ENCODE peak calls at places on chromosomes 7 and 10, in five cellular contexts. Z, E, L, J and P are unnamed samples.
A peak's percentile ranks its signal among the peaks of the same experiment; 100 is the strongest.

GRCh38 chr10:17179002-17179401 is 22.5 kb downstream of the TRDMT1 start:
- DNase-seq in J (peak; percentile 17), Z (no peak), L (no peak), E (no peak), P (no peak)

GRCh38 chr10:116272497-116273221 is at the start of gene GFRA1:
- DNase-seq in L (peak; percentile 38), Z (no peak), E (peak; percentile 70), J (peak; percentile 27), P (no peak)

GRCh38 chr7:19557726-19558470 is 150.9 kb downstream of the POLR1F start:
- DNase-seq in Z (no peak), E (no peak), L (no peak), J (no peak), P (no peak)

GRCh38 chr10:87177-88080 is 38.3 kb upstream of the TUBB8 start:
- DNase-seq in Z (no peak), L (no peak), J (no peak), E (no peak), P (no peak)

GRCh38 chr7:45982912-45983719 is 62.0 kb upstream of the IGFBP3 start:
- DNase-seq in Z (no peak), L (no peak), J (no peak), E (no peak), P (no peak)

GRCh38 chr10:114515515-114515914 is 111.2 kb upstream of the AFAP1L2 start:
- DNase-seq in J (no peak), Z (no peak), L (no peak), E (no peak), P (no peak)

GRCh38 chr10:19592276-19592675 is 224.0 kb upstream of the PLXDC2 start:
- DNase-seq in L (no peak), J (no peak), Z (no peak), E (no peak), P (no peak)

GRCh38 chr10:133124357-133125211 is 35.4 kb upstream of the KNDC1 start:
- DNase-seq in J (peak; percentile 64), L (peak; percentile 74), Z (peak; percentile 55), E (peak; percentile 82), P (no peak)

GRCh38 chr10:8404721-8405120 is 350.2 kb downstream of the GATA3 start:
- DNase-seq in J (no peak), E (no peak), L (no peak), Z (peak; percentile 37), P (peak; percentile 20)

GRCh38 chr7:34181271-34181958 is 276.1 kb downstream of the BMPER start:
- DNase-seq in L (no peak), J (no peak), Z (no peak), E (no peak), P (no peak)

GRCh38 chr10:48253970-48254657 is 20.4 kb downstream of the FRMPD2 start:
- DNase-seq in L (peak; percentile 77), E (no peak), J (peak; percentile 84), Z (no peak), P (no peak)

GRCh38 chr10:96281444-96282029 is 10.2 kb upstream of the BLNK start:
- DNase-seq in J (no peak), Z (no peak), L (no peak), E (no peak), P (no peak)

GRCh38 chr7:133491319-133491718 is 238.4 kb downstream of the EXOC4 start:
- DNase-seq in J (no peak), L (no peak), E (no peak), Z (no peak), P (no peak)

GRCh38 chr7:77657427-77658331 is 38.6 kb upstream of the RSBN1L start:
- DNase-seq in J (peak; percentile 59), L (peak; percentile 14), E (peak; percentile 31), Z (peak; percentile 16), P (no peak)

GRCh38 chr7:44489955-44490350 is 505 bp downstream of the NUDCD3 start:
- DNase-seq in J (peak; percentile 50), L (peak; percentile 24), E (no peak), Z (no peak), P (peak; percentile 21)

GRCh38 chr10:13271552-13272163 is 28.2 kb downstream of the PHYH start:
- DNase-seq in E (peak; percentile 67), Z (peak; percentile 67), J (peak; percentile 47), L (peak; percentile 13), P (peak; percentile 19)

GRCh38 chr7:155489862-155490696 is 32.1 kb downstream of the EN2 start:
- DNase-seq in Z (no peak), E (no peak), L (peak; percentile 38), J (no peak), P (no peak)

GRCh38 chr10:71247804-71248203 is 35.4 kb downstream of the UNC5B start:
- DNase-seq in L (no peak), Z (no peak), J (no peak), E (no peak), P (no peak)

GRCh38 chr7:142925413-142925812 is 8.1 kb downstream of the TRPV5 start:
- DNase-seq in Z (no peak), L (no peak), E (peak; percentile 34), J (no peak), P (no peak)

GRCh38 chr7:77757589-77757988 is 40.6 kb downstream of the TMEM60 start:
- DNase-seq in Z (no peak), L (no peak), E (no peak), J (no peak), P (no peak)

GRCh38 chr7:44978511-44979366 is at the start of gene MYO1G:
- DNase-seq in E (no peak), L (no peak), J (no peak), Z (peak; percentile 95), P (peak; percentile 86)

GRCh38 chr7:9250876-9251275 is 817.5 kb downstream of the NXPH1 start:
- DNase-seq in L (no peak), Z (no peak), J (no peak), E (no peak), P (no peak)

GRCh38 chr7:39588401-39588800 is 22.2 kb downstream of the YAE1 start:
- DNase-seq in E (no peak), L (no peak), Z (no peak), J (no peak), P (no peak)

GRCh38 chr10:132958886-132959295 is 16.5 kb upstream of the CFAP46 start:
- DNase-seq in Z (no peak), J (no peak), E (no peak), L (no peak), P (no peak)

GRCh38 chr7:1289681-1290261 is 57.1 kb downstream of the UNCX start:
- DNase-seq in Z (no peak), J (peak; percentile 5), L (no peak), E (no peak), P (no peak)